ENCODE peak calls at places on chromosomes 7 and 10, in six cellular contexts. J is PC-9, U is fibroblast of lung, E is neural progenitor cell, O is GM23248, V is MM.1S. R is an unnamed sample. For H3K79me2, the result is how much of the 10 kb centered on the place peaks cover.

GRCh38 chr10:116247701-116248100 is 25.3 kb downstream of the GFRA1 start:
- DNase-seq in U (no peak), J (no peak), O (peak), E (no peak), V (no peak), R (no peak)

GRCh38 chr10:94678475-94678874 is 5.1 kb upstream of the CYP2C18 start:
- DNase-seq in V (no peak), E (no peak), J (no peak), O (no peak), U (no peak), R (no peak)

GRCh38 chr10:131947631-131948347 is 33.9 kb downstream of the BNIP3 start:
- DNase-seq in J (no peak), V (no peak), O (peak), E (no peak), U (peak), R (no peak)

GRCh38 chr7:49243521-49243920 is 319.2 kb downstream of the CDC14C start:
- DNase-seq in J (no peak), U (no peak), O (no peak), E (no peak), V (no peak), R (no peak)

GRCh38 chr10:100847440-100847839 is 65.3 kb upstream of the SLF2 start:
- DNase-seq in J (no peak), V (no peak), U (no peak), O (peak), E (no peak), R (peak)

GRCh38 chr7:121313793-121314676 is 14.8 kb upstream of the WNT16 start:
- DNase-seq in U (peak), V (peak), E (no peak), J (no peak), O (peak), R (no peak)

GRCh38 chr10:79384773-79385391 is 37.6 kb downstream of the PPIF start:
- DNase-seq in O (no peak), V (no peak), J (no peak), E (no peak), U (no peak), R (no peak)

GRCh38 chr10:125407000-125407502 is 246.7 kb upstream of the CTBP2 start:
- DNase-seq in O (peak), J (peak), V (no peak), E (no peak), U (peak), R (peak)

GRCh38 chr7:12865593-12865992 is 178.2 kb downstream of the ARL4A start:
- DNase-seq in J (no peak), V (no peak), U (no peak), E (no peak), O (no peak), R (no peak)

GRCh38 chr10:69492746-69493462 is 41.6 kb downstream of the TSPAN15 start:
- DNase-seq in J (peak), V (no peak), O (no peak), U (no peak), E (no peak), R (no peak)

GRCh38 chr7:151837285-151838042 is 39.5 kb downstream of the PRKAG2 start:
- DNase-seq in V (no peak), U (no peak), O (no peak), J (no peak), E (peak), R (no peak)
- H3K4me2 ChIP-seq in V (no peak), U (no peak), O (no peak), J (no peak), E (peak), R (no peak)

DNA sequence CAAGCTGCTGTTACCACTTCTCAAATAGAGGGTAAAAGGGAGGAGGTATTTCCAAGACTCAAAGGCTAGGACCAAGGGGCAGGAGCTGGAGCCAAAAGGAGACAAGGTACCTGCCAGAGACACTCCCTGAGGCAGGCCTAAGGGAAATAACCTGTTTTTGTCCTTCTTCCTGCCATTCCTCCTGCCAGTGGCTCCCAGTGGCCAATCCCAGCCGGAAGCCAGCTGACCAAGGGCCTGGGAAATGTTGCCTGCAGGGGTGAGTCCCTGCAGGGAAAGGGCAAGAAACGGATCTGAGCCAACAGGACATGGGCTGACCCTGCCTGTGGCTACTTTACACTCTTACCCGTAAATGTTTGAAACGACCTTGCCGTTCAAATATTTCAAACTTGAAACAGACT is 3.5 kb downstream of the CYTH3 start:
- DNase-seq in U (no peak), V (no peak), E (no peak), O (no peak), J (no peak), R (peak)
- H3K79me2 ChIP-seq in U (half or more), V (half or more), E (half or more), O (half or more), J (half or more), R (under half)

GRCh38 chr10:5147981-5148677 is 36.8 kb downstream of the AKR1C8 start:
- DNase-seq in V (no peak), U (no peak), O (no peak), J (peak), E (no peak), R (no peak)
- H3K4me3 ChIP-seq in V (no peak), U (no peak), O (no peak), J (no peak), E (no peak), R (no peak)

DNA sequence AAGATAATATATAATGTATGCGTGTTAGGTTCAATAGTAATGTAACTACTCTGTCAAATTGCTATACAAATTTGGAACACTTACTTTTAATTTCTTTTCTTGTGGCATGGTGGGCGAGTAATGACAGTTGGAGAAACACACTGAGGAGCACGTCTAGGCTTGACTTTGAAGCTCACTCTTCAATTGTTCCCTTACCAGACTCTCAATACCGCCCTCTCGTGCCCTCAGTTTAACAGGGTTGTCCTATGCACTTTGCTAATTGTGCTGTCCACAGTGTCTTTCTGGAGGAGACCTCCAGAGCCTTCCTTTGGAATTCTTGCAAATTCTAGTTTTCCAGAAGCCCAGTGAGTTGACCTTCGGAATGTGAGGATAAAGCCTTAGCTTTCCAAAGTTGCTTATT is 107.2 kb upstream of the RELN start:
- DNase-seq in O (peak), J (no peak), U (no peak), V (peak), E (peak), R (peak)
- H3K4me2 ChIP-seq in O (no peak), J (no peak), U (no peak), V (no peak), E (no peak), R (no peak)

DNA sequence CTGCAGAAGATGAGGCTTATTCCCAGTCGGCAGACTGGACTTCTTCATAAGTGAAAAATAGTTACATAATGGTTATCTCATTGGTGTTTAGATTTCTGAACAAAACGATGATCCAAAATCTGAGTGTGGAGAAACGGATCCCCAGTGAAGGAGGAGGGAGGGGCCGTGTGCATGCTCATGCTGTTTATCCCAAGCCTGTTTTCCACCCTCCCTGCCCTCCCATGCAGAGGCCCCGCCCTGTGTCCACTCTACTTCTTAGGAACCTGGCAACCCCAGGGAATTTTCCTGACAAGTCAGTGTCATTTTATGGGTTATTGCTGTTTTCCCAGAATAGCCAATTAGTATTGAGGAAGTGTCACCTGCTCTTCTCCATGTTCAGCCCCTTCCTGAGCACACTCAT is 174.0 kb downstream of the CELF2 start:
- DNase-seq in E (no peak), J (no peak), O (no peak), U (no peak), V (no peak), R (no peak)
- H3K79me2 ChIP-seq in E (under half), J (under half), O (under half), U (under half), V (half or more), R (under half)

R was measured in trophoblast cell.